ENCODE peak calls at places on chromosomes 3 and 15, in six cellular contexts. C is GM23338, K is GM12865, U is GM20000, O is fibroblast of lung, V is lung. W is an unnamed sample.

GRCh38 chr15:81176291-81176893 is 20.3 kb upstream of the IL16 start:
- DNase-seq in C (peak), K (no peak), U (no peak), O (no peak), V (no peak), W (no peak)

GRCh38 chr3:35639251-35640185 is at the start of gene ARPP21:
- DNase-seq in C (peak), K (no peak), U (peak), O (peak), V (no peak), W (no peak)

GRCh38 chr3:62874398-62875102 is 666 bp downstream of the CADPS start:
- DNase-seq in C (peak), K (no peak), U (peak), O (no peak), V (no peak), W (no peak)

GRCh38 chr15:51706347-51706746 is 25.0 kb downstream of the SCG3 start:
- DNase-seq in C (no peak), K (no peak), U (no peak), O (no peak), V (no peak), W (peak)

GRCh38 chr3:29141197-29141911 is 139.5 kb upstream of the RBMS3 start:
- DNase-seq in C (no peak), K (no peak), U (no peak), O (peak), V (no peak), W (no peak)

GRCh38 chr3:37492977-37493471 is 318.6 kb upstream of the LRRFIP2 start:
- DNase-seq in C (no peak), K (no peak), U (no peak), O (no peak), V (no peak), W (no peak)

GRCh38 chr3:187739561-187740445 is 5.5 kb downstream of the BCL6 start:
- DNase-seq in C (peak), K (peak), U (peak), O (peak), V (peak), W (no peak)

GRCh38 chr3:38190481-38190881 is 25.1 kb downstream of the OXSR1 start:
- DNase-seq in C (no peak), K (no peak), U (no peak), O (no peak), V (no peak), W (no peak)

GRCh38 chr3:188390347-188390718 is 236.4 kb downstream of the LPP start:
- DNase-seq in C (no peak), K (no peak), U (no peak), O (no peak), V (no peak), W (no peak)

GRCh38 chr3:138174421-138175122 is at the start of gene DBR1:
- DNase-seq in C (peak), K (peak), U (peak), O (peak), V (peak), W (peak)

GRCh38 chr15:25418202-25418601 is 20.6 kb downstream of the UBE3A start:
- DNase-seq in C (no peak), K (no peak), U (no peak), O (no peak), V (no peak), W (no peak)

GRCh38 chr15:40928975-40929729 is at the start of gene DLL4:
- DNase-seq in C (peak), K (peak), U (peak), O (peak), V (peak), W (no peak)

GRCh38 chr3:177740270-177740669 is 543.0 kb upstream of the TBL1XR1 start:
- DNase-seq in C (peak), K (no peak), U (no peak), O (no peak), V (no peak), W (no peak)

GRCh38 chr15:31457631-31458526 is 131.2 kb downstream of the KLF13 start:
- DNase-seq in C (no peak), K (no peak), U (no peak), O (peak), V (no peak), W (no peak)

GRCh38 chr15:25236143-25236860 is 202.5 kb downstream of the UBE3A start:
- DNase-seq in C (no peak), K (no peak), U (no peak), O (no peak), V (no peak), W (no peak)

GRCh38 chr15:70091649-70092461 is 5.9 kb downstream of the TLE3 start:
- DNase-seq in C (no peak), K (no peak), U (no peak), O (peak), V (peak), W (no peak)

GRCh38 chr15:63522143-63522531 is 17.7 kb downstream of the USP3 start:
- DNase-seq in C (no peak), K (no peak), U (no peak), O (no peak), V (no peak), W (no peak)

GRCh38 chr15:52417501-52417900 is 111.2 kb downstream of the MYO5A start:
- DNase-seq in C (peak), K (no peak), U (no peak), O (peak), V (no peak), W (no peak)

GRCh38 chr3:179973931-179974361 is 62.8 kb downstream of the PEX5L start:
- DNase-seq in C (peak), K (peak), U (no peak), O (no peak), V (no peak), W (no peak)

GRCh38 chr3:152128356-152128755 is 140.4 kb upstream of the MBNL1 start:
- DNase-seq in C (no peak), K (no peak), U (no peak), O (no peak), V (no peak), W (peak)

GRCh38 chr15:38613085-38613484 is 48.5 kb upstream of the RASGRP1 start:
- DNase-seq in C (no peak), K (no peak), U (no peak), O (no peak), V (no peak), W (no peak)

GRCh38 chr15:63752075-63752684 is 81.6 kb downstream of the HERC1 start:
- DNase-seq in C (peak), K (peak), U (peak), O (peak), V (peak), W (peak)

GRCh38 chr3:96182756-96183155 is 631.6 kb upstream of the EPHA6 start:
- DNase-seq in C (no peak), K (no peak), U (no peak), O (no peak), V (no peak), W (no peak)

GRCh38 chr3:81492048-81492447 is 269.4 kb downstream of the GBE1 start:
- DNase-seq in C (no peak), K (no peak), U (no peak), O (peak), V (no peak), W (peak)

GRCh38 chr3:36312351-36312750 is 68.0 kb upstream of the STAC start:
- DNase-seq in C (no peak), K (no peak), U (no peak), O (no peak), V (no peak), W (no peak)

GRCh38 chr3:48565591-48566400 is 2.2 kb upstream of the UCN2 start:
- DNase-seq in C (no peak), K (no peak), U (no peak), O (peak), V (no peak), W (no peak)

GRCh38 chr3:106628407-106628806 is 748.8 kb upstream of the CCDC54 start:
- DNase-seq in C (no peak), K (no peak), U (no peak), O (peak), V (no peak), W (no peak)

GRCh38 chr3:52317601-52318000 is 1.5 kb downstream of the DNAH1 start:
- DNase-seq in C (peak), K (peak), U (peak), O (peak), V (peak), W (no peak)

GRCh38 chr15:44340410-44340809 is 51.9 kb downstream of the GOLM2 start:
- DNase-seq in C (peak), K (no peak), U (no peak), O (peak), V (no peak), W (peak)

GRCh38 chr3:1962531-1963090 is 136.1 kb upstream of the CNTN4 start:
- DNase-seq in C (no peak), K (no peak), U (no peak), O (no peak), V (no peak), W (no peak)

GRCh38 chr3:126208182-126208581 is 27.8 kb upstream of the ALDH1L1 start:
- DNase-seq in C (no peak), K (no peak), U (no peak), O (no peak), V (no peak), W (no peak)

GRCh38 chr3:47870702-47871255 is 67.8 kb downstream of the DHX30 start:
- DNase-seq in C (no peak), K (no peak), U (no peak), O (no peak), V (no peak), W (no peak)

DNA sequence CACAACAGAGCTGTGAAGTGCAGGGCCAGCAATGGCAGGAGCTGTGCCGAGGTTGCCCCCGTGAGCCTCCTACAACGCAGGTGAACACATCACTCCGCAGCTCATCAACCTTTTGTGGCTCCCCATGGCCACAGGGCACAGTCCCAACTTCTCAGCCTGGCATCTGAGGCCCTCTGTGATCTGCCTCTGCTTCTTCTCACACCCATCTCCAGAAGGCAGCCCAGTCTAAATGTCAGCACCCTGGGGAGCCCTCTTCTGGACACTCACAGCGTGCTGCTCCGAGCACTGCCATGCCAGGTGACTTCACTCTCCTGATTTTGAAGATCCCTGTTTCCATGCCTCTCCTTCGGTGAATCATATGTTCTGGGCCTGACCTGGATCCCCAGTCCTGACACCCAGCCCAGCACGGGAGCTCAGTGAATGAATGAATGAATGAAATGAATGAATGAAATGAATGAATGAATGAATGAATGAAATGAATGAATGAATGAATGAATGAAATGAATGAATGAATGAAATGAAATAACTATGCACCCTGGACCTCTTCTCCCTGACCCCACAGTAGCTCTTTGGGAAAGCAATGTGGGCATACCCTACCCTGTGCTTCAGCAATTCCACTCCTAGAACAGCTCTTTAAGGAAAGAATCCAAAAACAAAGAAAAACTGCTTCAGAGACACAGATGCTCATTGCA is 17.9 kb upstream of the SKIC8 start:
- DNase-seq in C (no peak), K (no peak), U (no peak), O (peak), V (no peak), W (no peak)
- TF ChIP-seq CTCF in C (peak), K (no peak), U (no peak), O (peak), V (no peak), W (no peak)

DNA sequence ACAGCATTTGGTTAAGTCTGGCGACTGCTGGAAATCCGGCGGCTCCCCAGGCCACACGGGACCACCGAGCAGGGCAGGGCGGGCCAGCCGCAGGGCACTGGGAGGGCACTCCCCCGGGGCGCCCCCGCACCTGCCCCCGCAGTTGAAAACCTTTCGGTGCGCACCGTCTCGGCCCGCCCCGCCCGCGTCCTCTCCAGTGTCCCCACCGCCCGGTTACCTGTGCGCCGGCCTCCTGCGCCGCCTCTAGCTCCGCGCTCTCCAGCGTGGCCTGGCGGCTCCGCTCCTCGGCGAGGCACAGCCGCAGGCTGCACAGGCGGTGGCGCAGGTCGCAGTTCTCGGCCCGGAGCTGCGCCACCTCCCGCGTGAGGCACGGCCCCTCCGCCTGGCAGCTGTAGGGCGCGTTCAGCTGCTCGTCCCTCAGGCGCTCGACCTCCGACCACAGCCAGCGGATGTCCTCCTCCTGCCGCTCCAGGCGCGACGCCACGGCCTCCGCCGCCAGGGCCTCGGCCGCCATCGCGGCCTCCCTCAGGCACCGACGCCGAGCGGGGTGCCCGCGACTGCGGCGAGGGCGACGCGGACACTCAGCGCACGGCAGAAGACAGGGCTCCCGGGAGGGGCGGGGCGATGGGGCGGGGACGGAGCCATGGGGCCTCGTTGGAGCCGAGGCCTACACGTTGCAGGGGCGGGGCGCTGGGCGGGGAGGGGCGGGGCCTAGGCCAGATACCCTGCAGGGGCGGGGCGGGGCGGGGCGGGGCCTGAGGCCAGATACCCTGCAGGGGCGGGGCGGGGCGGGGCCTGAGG is at the start of gene TARS3:
- DNase-seq in C (peak), K (peak), U (peak), O (peak), V (peak), W (peak)
- TF ChIP-seq CTCF in C (peak), K (peak), U (peak), O (no peak), V (no peak), W (no peak)

GRCh38 chr3:11285471-11285870 is 13.3 kb downstream of the ATG7 start:
- DNase-seq in C (no peak), K (no peak), U (no peak), O (no peak), V (no peak), W (no peak)
- TF ChIP-seq CTCF in C (no peak), K (no peak), U (no peak), O (no peak), V (no peak), W (no peak)

GRCh38 chr3:46411271-46411670 is 4.2 kb downstream of the CCRL2 start:
- DNase-seq in C (no peak), K (no peak), U (no peak), O (no peak), V (no peak), W (no peak)
- TF ChIP-seq CTCF in C (no peak), K (no peak), U (no peak), O (no peak), V (no peak), W (no peak)

DNA sequence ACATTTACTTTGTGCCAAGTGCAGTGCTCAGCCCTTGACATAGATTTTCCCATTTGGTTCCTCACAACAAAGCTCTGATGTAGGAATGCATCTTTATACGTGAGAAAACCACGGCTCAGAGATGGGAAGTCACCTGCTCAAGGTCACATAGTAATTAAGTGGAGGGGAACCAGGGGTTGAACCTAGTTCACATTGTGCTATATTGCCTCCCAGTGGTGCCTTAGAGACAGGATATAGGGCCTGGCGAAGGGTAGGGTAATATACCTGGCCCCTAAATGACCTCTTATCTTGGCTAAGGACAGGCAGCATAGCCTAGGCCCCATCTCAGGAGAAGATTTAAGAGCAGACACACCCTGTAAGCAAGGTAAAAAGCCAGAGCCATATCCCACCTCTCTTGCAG is 71.5 kb downstream of the FOXP1 start:
- DNase-seq in C (peak), K (peak), U (peak), O (no peak), V (no peak), W (no peak)
- TF ChIP-seq CTCF in C (peak), K (no peak), U (no peak), O (no peak), V (no peak), W (no peak)

GRCh38 chr3:32021155-32021554 is 39.6 kb downstream of the ZNF860 start:
- DNase-seq in C (no peak), K (no peak), U (no peak), O (no peak), V (no peak), W (no peak)

GRCh38 chr3:32021748-32022147 is 40.2 kb downstream of the ZNF860 start:
- DNase-seq in C (no peak), K (no peak), U (no peak), O (no peak), V (no peak), W (no peak)

GRCh38 chr3:32022947-32023346 is 41.4 kb downstream of the ZNF860 start:
- DNase-seq in C (no peak), K (no peak), U (no peak), O (no peak), V (no peak), W (no peak)

DNA sequence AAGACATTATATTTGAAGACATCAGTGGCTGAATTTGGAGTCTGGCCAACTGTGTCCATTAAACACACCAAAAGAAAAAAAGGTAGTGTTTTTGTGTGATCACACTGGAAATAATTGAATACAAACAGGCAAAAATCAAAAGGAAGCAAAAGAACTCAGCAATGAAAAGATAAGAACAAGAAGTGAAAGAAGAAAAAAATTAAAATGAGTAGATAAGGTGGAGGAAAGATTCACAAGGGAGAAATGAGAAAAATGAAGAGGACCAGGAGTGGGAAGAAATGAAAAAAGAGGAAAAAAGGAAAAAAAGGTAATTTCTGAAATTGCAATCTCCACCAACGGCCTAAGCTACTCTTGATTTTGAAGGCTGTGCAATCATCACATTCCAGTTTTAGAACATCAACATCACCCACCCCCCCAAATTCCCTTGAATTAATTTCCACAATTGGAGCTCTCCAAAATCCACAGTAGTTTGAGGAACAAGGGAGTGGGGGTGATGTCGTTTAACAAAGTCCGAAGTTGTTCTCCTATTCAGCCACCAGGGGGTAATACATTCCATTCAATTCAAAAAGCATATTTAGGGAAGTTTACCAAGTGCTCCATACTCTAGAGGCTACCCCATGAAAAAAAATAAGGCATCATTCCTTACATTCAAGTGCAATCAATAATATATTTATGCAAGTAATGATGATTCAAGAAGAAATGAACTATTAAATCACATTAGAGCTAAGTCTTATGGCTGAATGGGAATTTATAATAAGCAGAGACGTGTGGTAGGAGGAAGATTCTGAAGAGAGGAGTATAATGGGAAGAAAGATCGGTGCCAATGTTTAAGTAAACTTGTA is 37.4 kb downstream of the ZNF860 start:
- DNase-seq in C (peak), K (peak), U (peak), O (peak), V (no peak), W (peak)
- TF ChIP-seq CTCF in C (peak), K (peak), U (peak), O (peak), V (peak), W (peak)

W was measured in AG09319.